ENCODE peak calls at places on chromosomes 3 and 15, in five cellular contexts. Z is activated CD4-positive, alpha-beta T cell treated with anti-CD3 and anti-CD28 coated beads, Interleukin-2, amount 10 ng/mL, durations not matched to agents 24 days and 14 days; L is DMS153; F is stimulated activated naive CD8-positive, alpha-beta T cell treated with anti-CD3 and anti-CD28 coated beads, Interleukin-15, Interleukin-2, amounts not matched to agents 100 U/mL and 50 U/mL, for 24 hours; S is HCEC 1CT. X is an unnamed sample.

GRCh38 chr3:138062626-138063025 is 52.7 kb downstream of the CLDN18 start:
- DNase-seq in Z (peak; percentile 49), L (no peak), F (no peak), S (no peak), X (no peak)

GRCh38 chr3:197029511-197030167 is at the start of gene MELTF:
- DNase-seq in Z (peak; percentile 95), L (no peak), F (peak; percentile 85), S (peak; percentile 25), X (peak; percentile 82)

GRCh38 chr15:95557226-95558046 is 773.1 kb upstream of the NR2F2 start:
- DNase-seq in Z (no peak), L (peak; percentile 9), F (no peak), S (peak; percentile 92), X (no peak)

GRCh38 chr15:99620178-99620577 is 54.4 kb downstream of the MEF2A start:
- DNase-seq in Z (no peak), L (no peak), F (no peak), S (no peak), X (no peak)

GRCh38 chr3:33023176-33024136 is 72.0 kb downstream of the CCR4 start:
- DNase-seq in Z (no peak), L (no peak), F (no peak), S (no peak), X (no peak)

GRCh38 chr3:123733805-123734526 is 149.1 kb upstream of the HACD2 start:
- DNase-seq in Z (no peak), L (no peak), F (no peak), S (peak; percentile 95), X (no peak)

GRCh38 chr3:130779031-130779430 is 32.4 kb upstream of the PIK3R4 start:
- DNase-seq in Z (no peak), L (no peak), F (no peak), S (no peak), X (peak; percentile 75)

GRCh38 chr3:170228093-170228766 is 6.0 kb downstream of the PRKCI start:
- DNase-seq in Z (no peak), L (no peak), F (no peak), S (peak; percentile 42), X (no peak)

GRCh38 chr3:152149832-152150231 is 118.9 kb upstream of the MBNL1 start:
- DNase-seq in Z (no peak), L (no peak), F (no peak), S (no peak), X (no peak)

GRCh38 chr3:93907132-93907531 is 66.6 kb downstream of the PROS1 start:
- DNase-seq in Z (no peak), L (no peak), F (no peak), S (no peak), X (no peak)